ENCODE peak calls at places on chromosomes 1 and 21, in seven cellular contexts. P is mesenchymal stem cell, Y is H1, I is H9, B is mesendoderm, X is neuronal stem cell, S is trophoblast cell. O is an unnamed sample.

GRCh38 chr1:201585099-201585498 is 46.2 kb downstream of the NAV1 start:
- DNase-seq in P (peak), I (no peak), S (no peak), Y (no peak), B (no peak), X (no peak), O (peak)

GRCh38 chr1:16606106-16606505 is 7.3 kb downstream of the NBPF1 start:
- DNase-seq in B (no peak), Y (no peak), P (no peak), S (no peak), X (no peak), I (peak), O (no peak)

GRCh38 chr1:198892065-198892464 is 253.2 kb downstream of the PTPRC start:
- DNase-seq in I (no peak), P (peak), X (no peak), S (no peak), Y (no peak), B (peak), O (peak)

GRCh38 chr1:196193891-196194559 is 414.2 kb downstream of the KCNT2 start:
- DNase-seq in B (no peak), Y (no peak), S (no peak), P (no peak), I (no peak), X (no peak), O (peak)

GRCh38 chr1:160416369-160416768 is 16.0 kb downstream of the VANGL2 start:
- DNase-seq in B (peak), Y (no peak), S (no peak), X (no peak), P (peak), I (peak), O (peak)

GRCh38 chr1:36537190-36537768 is 54.6 kb upstream of the CSF3R start:
- DNase-seq in I (no peak), X (no peak), P (no peak), S (no peak), Y (no peak), B (no peak), O (no peak)

GRCh38 chr1:92324784-92325183 is 25.9 kb downstream of the RPAP2 start:
- DNase-seq in I (no peak), S (no peak), B (no peak), P (no peak), X (no peak), Y (no peak), O (no peak)

GRCh38 chr1:229070168-229070567 is 200.7 kb upstream of the RAB4A start:
- DNase-seq in I (no peak), S (peak), B (no peak), X (no peak), Y (no peak), P (peak), O (peak)

GRCh38 chr21:35643176-35643575 is 417.1 kb downstream of the SETD4 start:
- DNase-seq in S (no peak), X (no peak), Y (no peak), B (peak), I (no peak), P (no peak), O (peak)

GRCh38 chr1:3186526-3186921 is 117.5 kb downstream of the PRDM16 start:
- DNase-seq in X (no peak), P (peak), Y (no peak), I (peak), S (no peak), B (peak), O (peak)

GRCh38 chr1:54506594-54506993 is 41.4 kb upstream of the ACOT11 start:
- DNase-seq in I (no peak), X (no peak), S (no peak), B (no peak), P (peak), Y (no peak), O (peak)

GRCh38 chr1:153293847-153294246 is 18.9 kb downstream of the PGLYRP3 start:
- DNase-seq in B (no peak), P (no peak), Y (no peak), I (no peak), X (no peak), S (no peak), O (no peak)

GRCh38 chr1:19676438-19676922 is 11.8 kb downstream of the HTR6 start:
- DNase-seq in B (peak), S (peak), X (peak), Y (peak), I (peak), P (peak), O (peak)

GRCh38 chr1:25978404-25978803 is 19.5 kb downstream of the PAFAH2 start:
- DNase-seq in Y (no peak), S (no peak), P (no peak), I (no peak), B (no peak), X (no peak), O (no peak)

GRCh38 chr21:33866851-33867250 is 48.8 kb downstream of the ATP5PO start:
- DNase-seq in B (no peak), Y (no peak), P (peak), S (no peak), I (no peak), X (no peak), O (peak)

DNA sequence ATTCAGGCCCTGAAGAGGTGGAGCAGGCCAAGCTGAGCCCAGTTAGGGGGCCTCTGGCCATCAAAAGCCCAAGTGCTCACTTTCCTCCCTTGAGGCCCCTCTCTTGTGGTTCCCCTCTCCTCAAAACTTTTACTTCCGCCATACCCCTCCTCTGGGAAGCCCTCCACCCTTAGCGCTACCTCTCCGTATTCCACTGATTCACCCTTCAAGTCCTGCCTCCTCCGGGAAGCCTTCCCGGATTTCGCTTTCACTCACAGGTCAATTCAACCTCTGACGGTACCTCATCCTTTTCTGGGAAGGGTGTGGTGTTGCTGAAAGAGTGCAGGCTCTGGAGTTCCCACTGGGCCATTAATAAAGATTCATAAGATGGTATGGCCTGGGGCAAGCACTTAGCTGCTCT is 19.1 kb downstream of the SPOCD1 start:
- DNase-seq in S (no peak), I (no peak), X (no peak), Y (no peak), P (no peak), B (no peak), O (no peak)
- H3K4ac ChIP-seq in S (no peak), I (no peak), X (no peak), Y (no peak), P (no peak), B (no peak), O (peak)

GRCh38 chr1:157595356-157595755 is 2.5 kb downstream of the FCRL4 start:
- DNase-seq in B (no peak), X (no peak), S (no peak), P (no peak), I (no peak), Y (no peak), O (no peak)

GRCh38 chr1:157596384-157596783 is 1.5 kb downstream of the FCRL4 start:
- DNase-seq in Y (no peak), S (no peak), P (no peak), B (no peak), X (no peak), I (no peak), O (no peak)

GRCh38 chr1:157597959-157598667 is at the start of gene FCRL4:
- DNase-seq in X (no peak), Y (no peak), I (no peak), S (no peak), P (no peak), B (no peak), O (no peak)
- H3K4ac ChIP-seq in X (no peak), Y (no peak), I (no peak), S (no peak), P (no peak), B (no peak), O (no peak)

DNA sequence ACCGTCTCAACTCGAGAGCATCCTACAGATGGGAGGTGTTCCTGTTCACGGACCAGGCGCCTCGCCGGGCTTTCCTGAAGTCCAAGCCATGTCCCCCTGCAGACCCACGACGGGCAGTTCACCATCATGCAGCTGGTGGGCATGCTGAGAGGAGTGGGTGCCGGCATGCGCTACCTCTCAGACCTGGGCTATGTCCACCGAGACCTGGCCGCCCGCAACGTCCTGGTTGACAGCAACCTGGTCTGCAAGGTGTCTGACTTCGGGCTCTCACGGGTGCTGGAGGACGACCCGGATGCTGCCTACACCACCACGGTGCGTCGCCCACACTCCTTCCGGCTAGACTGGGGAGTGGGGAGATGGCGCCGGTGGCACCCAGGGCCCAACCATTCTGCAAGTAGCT is 35.4 kb downstream of the EPHA8 start:
- DNase-seq in P (no peak), Y (no peak), S (no peak), I (no peak), X (no peak), B (no peak), O (no peak)
- H3K4ac ChIP-seq in P (no peak), Y (no peak), S (no peak), I (no peak), X (no peak), B (no peak), O (no peak)

DNA sequence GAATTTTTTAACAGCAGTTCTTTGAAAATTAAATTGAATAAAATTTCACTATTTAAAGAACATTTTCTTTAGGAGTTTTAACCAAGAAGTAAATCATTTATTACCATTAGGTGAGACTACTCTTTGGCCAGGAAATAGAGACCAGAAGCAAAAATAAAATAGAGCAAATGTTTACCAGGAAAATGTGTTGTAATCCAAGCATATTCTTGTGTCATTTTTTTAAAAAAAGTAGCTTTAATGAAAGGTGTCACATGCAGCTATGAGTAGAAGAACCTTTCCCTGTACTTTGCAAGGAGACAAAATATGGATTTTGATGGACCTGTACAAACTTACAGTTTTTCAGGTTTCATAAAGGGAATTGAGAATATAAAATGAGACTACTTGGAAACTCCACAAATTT is 140.8 kb downstream of the NFIA start:
- DNase-seq in I (no peak), X (no peak), Y (no peak), S (no peak), B (no peak), P (no peak), O (no peak)
- H3K4ac ChIP-seq in I (no peak), X (no peak), Y (no peak), S (no peak), B (no peak), P (no peak), O (no peak)

O was measured in IMR-90.